ENCODE peak calls at places on chromosomes 7 and 10, in four cellular contexts. T is NCI-H1417, J is pulmonary artery endothelial cell, V is fibroblast of the conjunctiva. X is an unnamed sample.

GRCh38 chr10:124339951-124340760 is 78.6 kb downstream of the OAT start:
- DNase-seq in V (peak), J (no peak), T (no peak), X (no peak)

GRCh38 chr7:86733783-86734182 is 90.1 kb downstream of the GRM3 start:
- DNase-seq in J (no peak), T (peak), V (no peak), X (no peak)

GRCh38 chr7:41046221-41046761 is 656.6 kb downstream of the INHBA start:
- DNase-seq in T (no peak), J (no peak), V (peak), X (no peak)

GRCh38 chr10:6699336-6699735 is 119.3 kb upstream of the PRKCQ start:
- DNase-seq in J (no peak), V (no peak), T (no peak), X (no peak)

GRCh38 chr7:53214463-53214862 is 179.0 kb downstream of the POM121L12 start:
- DNase-seq in T (no peak), V (no peak), J (no peak), X (no peak)

GRCh38 chr7:101861223-101861775 is 43.9 kb downstream of the CUX1 start:
- DNase-seq in J (no peak), T (no peak), V (no peak), X (no peak)

GRCh38 chr7:46214526-46214925 is 293.5 kb upstream of the IGFBP3 start:
- DNase-seq in J (no peak), T (no peak), V (no peak), X (no peak)

GRCh38 chr10:122127943-122128342 is 139.0 kb downstream of the TACC2 start:
- DNase-seq in J (no peak), V (no peak), T (no peak), X (no peak)

GRCh38 chr10:33143160-33143728 is 185.2 kb upstream of the ITGB1 start:
- DNase-seq in T (no peak), V (peak), J (no peak), X (no peak)

GRCh38 chr10:100997364-100998182 is 2.0 kb upstream of the LZTS2 start:
- DNase-seq in T (peak), V (no peak), J (no peak), X (peak)

X was measured in NCI-H2227 treated with DMSO at 0.1 percent for 48 hours.